ENCODE peak calls at places on chromosomes 13 and 19, in eight cellular contexts. F, S, W, Q, H, P, C and T are unnamed samples.
A peak's percentile ranks its signal among the peaks of the same experiment; 100 is the strongest.

GRCh38 chr13:21020176-21020575 is 41.2 kb downstream of the LATS2 start:
- DNase-seq in P (no peak), H (no peak), W (no peak), C (no peak), Q (no peak), S (no peak), F (no peak), T (no peak)

GRCh38 chr13:87669379-87669978 is 1.7 kb upstream of the SLITRK5 start:
- DNase-seq in F (no peak), S (no peak), H (no peak), W (no peak), P (no peak), C (no peak), Q (peak; percentile 76), T (no peak)

GRCh38 chr19:52896431-52897148 is 845 bp downstream of the ZNF320 start:
- DNase-seq in Q (peak; percentile 47), W (no peak), C (peak; percentile 31), P (no peak), H (no peak), F (no peak), S (peak; percentile 20), T (peak; percentile 26)

GRCh38 chr13:102550507-102550906 is 46.3 kb upstream of the TPP2 start:
- DNase-seq in H (no peak), S (no peak), C (no peak), W (no peak), P (no peak), Q (peak; percentile 22), F (no peak), T (no peak)

GRCh38 chr13:32783067-32783466 is 196.8 kb downstream of the PDS5B start:
- DNase-seq in H (no peak), P (no peak), C (no peak), W (no peak), S (no peak), F (no peak), Q (no peak), T (no peak)

GRCh38 chr19:42366676-42367075 is 23.4 kb downstream of the CNFN start:
- DNase-seq in C (no peak), F (no peak), W (no peak), Q (no peak), S (no peak), P (no peak), H (no peak), T (no peak)

GRCh38 chr13:51821666-51822065 is 17.7 kb upstream of the DHRS12 start:
- DNase-seq in F (no peak), W (no peak), P (no peak), S (no peak), C (no peak), H (no peak), Q (no peak), T (no peak)

GRCh38 chr13:44302233-44302632 is 71.4 kb upstream of the SERP2 start:
- DNase-seq in S (no peak), W (no peak), F (no peak), Q (no peak), C (no peak), P (no peak), H (no peak), T (no peak)

DNA sequence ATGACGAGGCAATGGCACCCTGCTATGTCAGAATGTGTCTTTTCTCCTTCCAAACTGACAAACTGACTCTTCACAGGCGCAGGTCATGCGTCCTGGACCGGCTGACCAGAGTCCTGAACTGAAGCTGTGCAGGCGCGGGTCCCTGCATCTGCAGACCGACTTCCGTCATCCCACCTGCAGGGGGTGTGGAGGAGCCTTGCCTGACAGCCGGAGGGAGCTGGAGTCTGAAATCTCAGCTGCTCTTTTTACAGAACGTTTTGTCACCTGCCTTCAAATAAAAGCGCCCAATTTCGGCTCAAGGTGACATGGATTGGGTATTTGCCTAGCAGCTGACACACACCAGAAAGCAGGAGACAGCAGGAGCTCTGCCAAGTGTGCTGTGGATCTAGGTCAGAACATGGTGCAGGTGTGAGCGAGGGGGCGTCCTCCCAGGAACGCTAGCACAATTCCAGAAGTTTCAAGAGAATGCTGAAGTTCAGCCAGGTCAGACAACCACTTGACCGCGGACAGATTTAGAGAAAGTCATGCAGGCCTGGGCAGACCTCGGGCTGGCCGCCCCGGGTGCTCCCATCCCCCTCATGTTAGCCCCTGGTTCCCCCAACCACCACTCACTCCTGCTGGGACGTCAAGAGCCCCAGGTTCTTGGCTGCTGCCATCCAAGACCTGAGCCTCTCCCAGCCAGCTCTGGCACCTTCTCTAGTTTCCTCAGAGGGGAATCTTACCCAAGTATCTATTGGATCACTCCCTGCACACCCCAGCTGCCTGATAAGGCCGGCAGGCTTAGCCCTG is 32.8 kb downstream of the ELL start:
- DNase-seq in S (peak; percentile 70), Q (peak; percentile 85), W (no peak), C (peak; percentile 84), P (no peak), F (no peak), H (no peak), T (peak; percentile 54)
- TF ChIP-seq CTCF in S (peak; percentile 49), Q (peak; percentile 68), W (peak; percentile 47), C (peak; percentile 53), P (peak; percentile 10), F (peak; percentile 4), H (no peak), T (peak; percentile 54)

GRCh38 chr19:6414033-6414643 is 10.5 kb downstream of the KHSRP start:
- DNase-seq in P (no peak), Q (peak; percentile 73), S (no peak), F (no peak), W (no peak), C (no peak), H (no peak), T (no peak)

GRCh38 chr19:6414793-6415591 is 9.6 kb downstream of the KHSRP start:
- DNase-seq in H (no peak), W (no peak), F (no peak), S (no peak), C (no peak), P (no peak), Q (peak; percentile 27), T (no peak)

GRCh38 chr19:6413291-6413690 is 11.3 kb downstream of the KHSRP start:
- DNase-seq in W (no peak), P (no peak), C (no peak), H (no peak), F (no peak), S (no peak), Q (peak; percentile 29), T (no peak)

GRCh38 chr19:6409346-6409745 is 15.3 kb downstream of the KHSRP start:
- DNase-seq in F (no peak), C (no peak), H (no peak), Q (no peak), W (no peak), S (no peak), P (no peak), T (no peak)

GRCh38 chr19:6412111-6412999 is 12.3 kb downstream of the KHSRP start:
- DNase-seq in S (peak; percentile 51), P (no peak), H (no peak), C (peak; percentile 39), W (no peak), Q (peak; percentile 91), F (no peak), T (no peak)
- TF ChIP-seq CTCF in S (peak; percentile 52), P (peak; percentile 41), H (no peak), C (peak; percentile 33), W (peak; percentile 60), Q (peak; percentile 88), F (peak; percentile 28), T (peak; percentile 42)

GRCh38 chr19:34151439-34151838 is 20.9 kb upstream of the LSM14A start:
- DNase-seq in W (no peak), P (no peak), C (no peak), Q (no peak), S (no peak), F (no peak), H (no peak), T (no peak)

GRCh38 chr19:34149873-34150272 is 22.4 kb upstream of the LSM14A start:
- DNase-seq in F (no peak), W (no peak), Q (no peak), H (no peak), S (no peak), C (no peak), P (no peak), T (no peak)

GRCh38 chr19:34150558-34150957 is 21.7 kb upstream of the LSM14A start:
- DNase-seq in F (no peak), C (no peak), Q (no peak), S (no peak), H (no peak), P (no peak), W (no peak), T (no peak)

GRCh38 chr19:34145741-34146202 is 26.5 kb upstream of the LSM14A start:
- DNase-seq in Q (peak; percentile 76), C (peak; percentile 47), F (peak; percentile 23), W (no peak), H (no peak), P (no peak), S (peak; percentile 65), T (no peak)

DNA sequence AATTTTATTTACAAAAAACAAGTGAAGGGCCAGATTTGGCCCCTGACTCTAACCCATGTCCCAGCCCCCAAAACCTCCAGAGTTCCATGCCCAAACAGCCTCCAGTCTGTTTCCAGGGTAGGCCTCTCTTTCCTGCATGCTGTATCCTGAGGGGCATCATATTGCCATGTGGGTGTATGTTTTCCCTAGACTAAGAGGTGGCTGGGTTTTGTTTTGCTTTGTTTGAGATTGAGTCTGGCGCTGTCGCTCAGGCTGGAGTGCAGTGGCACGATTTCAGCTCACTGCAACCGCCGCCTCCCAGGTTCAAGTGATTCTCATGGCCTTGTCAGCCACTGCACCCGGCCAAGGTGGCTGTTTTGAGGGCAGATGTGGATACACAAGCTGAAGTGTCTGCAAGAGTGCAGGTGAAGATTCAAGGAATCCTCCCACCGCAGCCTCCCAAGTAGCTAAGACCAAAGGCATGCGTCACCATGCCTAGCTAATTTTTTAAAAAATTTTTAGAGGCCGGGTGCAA is 23.6 kb upstream of the LSM14A start:
- DNase-seq in W (no peak), H (no peak), F (no peak), C (no peak), Q (no peak), P (no peak), S (no peak), T (no peak)
- TF ChIP-seq CTCF in W (no peak), H (no peak), F (no peak), C (no peak), Q (no peak), P (no peak), S (no peak), T (no peak)

DNA sequence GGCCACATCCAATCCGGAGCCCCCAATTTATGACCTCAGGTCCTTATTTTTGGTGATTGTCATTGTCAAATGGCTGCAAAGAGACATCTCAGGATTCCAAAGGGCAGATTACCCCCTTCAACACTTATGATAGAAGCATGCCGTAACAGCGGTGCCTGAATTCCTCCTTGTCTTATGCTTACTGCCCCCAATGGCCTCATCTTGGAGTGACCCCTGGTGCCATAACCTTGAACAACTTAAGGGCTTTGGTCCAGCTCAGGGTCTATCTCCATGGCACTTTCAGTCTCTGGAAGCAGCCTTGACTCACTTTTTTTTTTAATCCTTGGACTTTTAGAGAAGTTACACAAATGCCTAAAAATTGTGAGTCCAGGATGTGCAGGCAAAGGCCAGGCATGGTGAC is 171.6 kb upstream of the ZNF507 start:
- DNase-seq in S (no peak), W (no peak), P (no peak), H (no peak), F (no peak), C (no peak), Q (peak; percentile 24), T (no peak)
- TF ChIP-seq CTCF in S (no peak), W (no peak), P (no peak), H (no peak), F (no peak), C (no peak), Q (peak; percentile 35), T (no peak)

DNA sequence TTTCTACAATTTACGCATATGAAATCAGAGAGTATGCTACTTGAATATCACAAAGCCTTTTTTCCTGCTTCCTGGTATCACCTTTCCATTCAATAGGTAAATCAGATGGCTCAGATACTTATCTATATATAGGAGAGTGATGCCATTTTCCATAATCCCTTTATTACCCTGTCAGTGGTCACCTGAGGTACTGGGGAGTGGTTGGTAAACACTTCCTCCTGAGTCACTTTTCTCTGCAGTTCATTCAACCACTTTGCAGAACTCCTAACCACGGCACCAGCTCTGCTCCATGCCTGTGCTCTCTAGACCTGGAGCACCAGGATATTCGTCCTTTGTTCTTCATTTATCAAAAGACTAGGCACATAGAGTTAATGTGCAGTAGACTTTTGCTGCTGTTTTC is 748.5 kb upstream of the KLHL1 start:
- DNase-seq in P (no peak), W (no peak), S (no peak), F (no peak), Q (no peak), H (no peak), C (no peak), T (no peak)
- TF ChIP-seq CTCF in P (no peak), W (no peak), S (no peak), F (no peak), Q (no peak), H (no peak), C (no peak), T (no peak)